ENCODE peak calls at places on chromosome 12, in five cellular contexts. A is ovary; D is CD4-positive, alpha-beta memory T cell; S is SJSA1; I is fibroblast of lung. N is an unnamed sample. For H3K36me3, the result is how much of the 10 kb centered on the place peaks cover.

GRCh38 chr12:67269632-67270578 is 747 bp downstream of the CAND1 start:
- DNase-seq in A (peak), D (peak), S (peak), I (peak), N (peak)

GRCh38 chr12:93540506-93540905 is 32.0 kb upstream of the SOCS2 start:
- DNase-seq in A (no peak), D (no peak), S (no peak), I (no peak), N (no peak)

GRCh38 chr12:1099158-1099557 is 108.1 kb downstream of the ERC1 start:
- DNase-seq in A (no peak), D (no peak), S (no peak), I (no peak), N (no peak)

GRCh38 chr12:91931110-91931509 is 214.5 kb downstream of the BTG1 start:
- DNase-seq in A (peak), D (no peak), S (no peak), I (peak), N (no peak)

GRCh38 chr12:63037721-63038120 is 102.8 kb upstream of the PPM1H start:
- DNase-seq in A (no peak), D (no peak), S (peak), I (no peak), N (no peak)

GRCh38 chr12:56189918-56190694 is 823 bp upstream of the SMARCC2 start:
- DNase-seq in A (peak), D (peak), S (peak), I (peak), N (peak)

GRCh38 chr12:81644503-81644902 is 114.6 kb downstream of the PPFIA2 start:
- DNase-seq in A (no peak), D (peak), S (no peak), I (peak), N (peak)

GRCh38 chr12:27554421-27555186 is 30.6 kb downstream of the PPFIBP1 start:
- DNase-seq in A (peak), D (no peak), S (no peak), I (peak), N (no peak)

GRCh38 chr12:16880864-16881285 is 274.9 kb upstream of the LMO3 start:
- DNase-seq in A (no peak), D (no peak), S (no peak), I (no peak), N (no peak)

GRCh38 chr12:74890237-74890599 is 319.4 kb downstream of the KCNC2 start:
- DNase-seq in A (no peak), D (no peak), S (peak), I (peak), N (no peak)

GRCh38 chr12:110661337-110661972 is 27.5 kb downstream of the HVCN1 start:
- DNase-seq in A (no peak), D (no peak), S (no peak), I (no peak), N (no peak)

DNA sequence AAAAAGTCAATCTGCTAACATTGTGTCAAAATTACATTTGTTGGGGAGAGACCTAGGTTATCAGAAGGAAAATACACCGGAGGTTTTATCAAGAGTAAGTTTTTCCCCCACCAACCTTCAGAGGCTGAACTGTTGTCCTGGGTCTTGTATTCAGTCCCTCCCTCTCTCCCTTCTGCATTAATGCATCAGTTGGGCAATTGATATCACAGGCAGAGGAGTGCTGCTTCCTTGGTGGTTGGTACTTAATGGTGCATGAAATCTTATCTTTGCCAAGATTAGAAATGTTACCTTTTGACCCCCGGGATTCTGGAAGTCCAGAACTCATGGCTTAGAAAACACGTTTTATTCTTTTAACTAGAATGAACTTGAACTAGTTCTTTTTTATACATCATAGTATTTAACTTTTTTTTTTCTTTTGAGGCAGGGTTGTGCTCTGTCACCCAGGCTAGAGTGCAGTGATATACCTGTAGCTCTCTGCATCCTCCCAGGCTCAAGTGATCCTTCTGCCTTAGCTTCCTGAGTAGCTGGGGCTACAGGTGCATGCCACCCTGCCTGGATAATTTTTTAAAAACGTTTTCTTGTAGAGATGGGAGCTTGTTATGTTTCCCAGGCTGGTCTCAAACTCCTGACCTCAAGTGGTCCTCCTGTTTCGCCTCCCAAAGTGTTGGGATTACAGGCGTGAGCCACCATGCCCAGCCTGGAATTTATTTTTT is 4.9 kb downstream of the PCBP2 start:
- DNase-seq in A (no peak), D (no peak), S (no peak), I (no peak), N (no peak)
- H3K36me3 ChIP-seq in A (under half), D (half or more), S (half or more), I (under half), N (half or more)

DNA sequence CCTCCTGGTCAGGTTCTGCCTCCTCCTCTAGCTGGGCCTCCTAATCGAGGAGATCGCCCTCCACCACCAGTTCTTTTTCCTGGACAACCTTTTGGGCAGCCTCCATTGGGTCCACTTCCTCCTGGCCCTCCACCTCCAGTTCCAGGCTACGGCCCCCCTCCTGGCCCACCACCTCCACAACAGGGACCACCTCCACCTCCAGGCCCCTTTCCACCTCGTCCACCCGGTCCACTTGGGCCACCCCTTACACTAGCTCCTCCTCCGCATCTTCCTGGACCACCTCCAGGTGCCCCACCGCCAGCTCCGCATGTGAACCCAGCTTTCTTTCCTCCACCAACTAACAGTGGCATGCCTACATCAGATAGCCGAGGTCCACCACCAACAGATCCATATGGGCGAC is 19.3 kb downstream of the CPSF6 start:
- DNase-seq in A (no peak), D (no peak), S (no peak), I (no peak), N (no peak)
- H3K36me3 ChIP-seq in A (under half), D (half or more), S (half or more), I (under half), N (half or more)

DNA sequence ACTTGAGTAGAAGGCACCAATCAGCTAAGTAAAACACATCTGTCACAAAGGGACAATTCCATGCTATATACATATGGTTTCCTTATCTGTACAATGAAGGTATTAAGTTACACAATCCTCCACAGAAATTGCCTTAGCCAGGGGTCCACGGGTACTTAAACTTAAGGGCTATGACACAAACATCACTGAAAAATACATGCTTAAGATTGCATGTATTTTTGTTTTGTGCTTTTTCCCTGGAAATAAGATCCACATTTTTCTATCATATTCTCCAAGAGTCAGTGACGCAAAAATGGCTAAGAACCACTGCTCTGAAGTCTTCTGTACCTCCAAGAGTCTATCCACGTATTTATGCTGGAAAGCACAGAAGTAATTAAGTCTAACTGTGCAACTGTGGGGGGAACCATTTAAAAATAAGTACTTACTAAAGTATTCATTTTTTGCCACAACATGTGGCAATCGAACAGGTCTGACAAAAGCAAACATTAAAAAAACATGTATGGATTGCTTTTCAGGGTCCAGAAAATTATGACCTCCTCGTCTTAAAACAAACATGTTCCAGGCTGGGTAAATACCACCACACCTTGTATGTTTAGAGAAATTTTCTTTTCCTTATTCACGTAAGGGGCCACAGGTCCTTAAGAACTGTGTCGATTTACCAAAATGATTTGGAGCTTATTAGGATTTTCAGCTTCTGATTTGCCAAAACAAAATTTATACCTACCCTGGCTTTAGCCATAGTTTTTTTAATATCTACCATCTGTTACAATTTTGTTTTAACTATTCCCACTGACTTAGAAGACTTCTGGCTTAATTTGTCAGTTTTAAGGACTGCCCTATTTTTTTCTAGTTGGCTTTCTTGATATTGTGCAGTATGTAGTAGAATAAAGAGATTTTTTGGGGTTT is 2.8 kb downstream of the SLC38A2 start:
- DNase-seq in A (no peak), D (no peak), S (no peak), I (no peak), N (no peak)
- H3K36me3 ChIP-seq in A (under half), D (half or more), S (half or more), I (under half), N (half or more)

DNA sequence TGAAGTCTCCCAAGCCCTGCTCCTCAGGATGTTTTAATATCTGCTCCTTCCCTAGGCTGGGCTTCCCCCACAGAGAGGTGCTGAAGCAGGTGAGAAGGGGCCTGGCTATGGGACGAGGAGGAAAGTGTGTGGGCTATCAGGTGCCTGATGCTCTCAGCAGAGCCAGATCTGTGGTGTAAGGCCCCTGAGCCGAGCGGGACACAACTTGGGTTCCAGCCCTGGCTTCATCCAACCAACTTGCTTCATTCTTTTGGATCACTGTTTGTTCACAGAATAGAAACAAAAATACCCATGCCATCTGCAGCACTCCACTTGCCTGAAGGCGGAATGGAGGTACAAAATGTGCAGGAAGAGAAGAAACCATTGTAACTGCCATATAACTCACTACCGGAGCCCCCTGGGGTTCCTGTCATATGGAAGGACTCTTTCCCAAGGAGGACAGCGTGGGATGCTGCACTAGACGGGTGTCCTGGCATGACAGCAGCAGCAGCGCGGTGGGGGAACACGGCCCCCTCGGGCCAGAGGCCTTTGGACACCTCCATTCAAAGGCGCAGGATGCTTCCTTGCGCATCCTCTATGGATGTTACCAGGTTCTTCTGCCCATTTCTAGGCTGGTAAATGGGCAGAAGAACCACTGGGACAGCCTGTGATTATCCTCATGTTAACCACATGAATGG is 95.8 kb downstream of the CRACR2A start:
- DNase-seq in A (no peak), D (no peak), S (no peak), I (no peak), N (no peak)
- H3K36me3 ChIP-seq in A (under half), D (half or more), S (under half), I (under half), N (under half)

GRCh38 chr12:119804011-119804641 is 73.0 kb downstream of the CIT start:
- DNase-seq in A (no peak), D (no peak), S (peak), I (peak), N (peak)

GRCh38 chr12:119807380-119807779 is 69.7 kb downstream of the CIT start:
- DNase-seq in A (no peak), D (no peak), S (no peak), I (no peak), N (no peak)

GRCh38 chr12:119803391-119803791 is 73.7 kb downstream of the CIT start:
- DNase-seq in A (no peak), D (no peak), S (no peak), I (peak), N (no peak)

GRCh38 chr12:119808441-119808840 is 68.7 kb downstream of the CIT start:
- DNase-seq in A (no peak), D (no peak), S (no peak), I (no peak), N (no peak)

GRCh38 chr12:119809023-119809422 is 68.1 kb downstream of the CIT start:
- DNase-seq in A (no peak), D (no peak), S (no peak), I (peak), N (no peak)
- H3K36me3 ChIP-seq in A (under half), D (under half), S (under half), I (under half), N (under half)

GRCh38 chr12:132251310-132251709 is 78.1 kb downstream of the GALNT9 start:
- DNase-seq in A (no peak), D (no peak), S (no peak), I (no peak), N (no peak)
- H3K36me3 ChIP-seq in A (under half), D (under half), S (under half), I (under half), N (under half)

GRCh38 chr12:122862872-122863701 is 27.8 kb downstream of the HIP1R start:
- DNase-seq in A (no peak), D (no peak), S (no peak), I (no peak), N (no peak)

GRCh38 chr12:122866379-122866778 is 29.5 kb downstream of the VPS37B start:
- DNase-seq in A (no peak), D (no peak), S (no peak), I (no peak), N (no peak)

GRCh38 chr12:122866950-122867607 is 28.8 kb downstream of the VPS37B start:
- DNase-seq in A (no peak), D (no peak), S (peak), I (no peak), N (no peak)

GRCh38 chr12:122865268-122866231 is 30.3 kb downstream of the HIP1R start:
- DNase-seq in A (no peak), D (no peak), S (peak), I (no peak), N (no peak)

GRCh38 chr12:122864894-122865253 is 29.6 kb downstream of the HIP1R start:
- DNase-seq in A (no peak), D (no peak), S (no peak), I (no peak), N (no peak)
- H3K36me3 ChIP-seq in A (under half), D (under half), S (half or more), I (under half), N (half or more)

GRCh38 chr12:119751961-119752360 is 84.0 kb downstream of the PRKAB1 start:
- DNase-seq in A (no peak), D (no peak), S (no peak), I (no peak), N (no peak)

GRCh38 chr12:119746169-119746568 is 78.2 kb downstream of the PRKAB1 start:
- DNase-seq in A (no peak), D (no peak), S (no peak), I (no peak), N (no peak)

GRCh38 chr12:119744900-119745606 is 77.1 kb downstream of the PRKAB1 start:
- DNase-seq in A (no peak), D (no peak), S (no peak), I (no peak), N (no peak)

GRCh38 chr12:119748512-119748911 is 80.6 kb downstream of the PRKAB1 start:
- DNase-seq in A (no peak), D (no peak), S (no peak), I (no peak), N (no peak)

GRCh38 chr12:119749666-119750065 is 81.7 kb downstream of the PRKAB1 start:
- DNase-seq in A (no peak), D (no peak), S (no peak), I (no peak), N (no peak)
- H3K36me3 ChIP-seq in A (under half), D (under half), S (half or more), I (under half), N (half or more)

GRCh38 chr12:19158909-19159308 is 29.4 kb downstream of the PLEKHA5 start:
- DNase-seq in A (no peak), D (no peak), S (no peak), I (peak), N (no peak)

GRCh38 chr12:19153396-19153795 is 23.9 kb downstream of the PLEKHA5 start:
- DNase-seq in A (no peak), D (no peak), S (no peak), I (no peak), N (no peak)

GRCh38 chr12:19151298-19151697 is 21.8 kb downstream of the PLEKHA5 start:
- DNase-seq in A (no peak), D (no peak), S (no peak), I (no peak), N (no peak)

GRCh38 chr12:19155981-19156734 is 26.6 kb downstream of the PLEKHA5 start:
- DNase-seq in A (no peak), D (no peak), S (no peak), I (no peak), N (no peak)

GRCh38 chr12:19154696-19155095 is 25.2 kb downstream of the PLEKHA5 start:
- DNase-seq in A (no peak), D (no peak), S (no peak), I (peak), N (no peak)
- H3K36me3 ChIP-seq in A (under half), D (under half), S (under half), I (under half), N (under half)

DNA sequence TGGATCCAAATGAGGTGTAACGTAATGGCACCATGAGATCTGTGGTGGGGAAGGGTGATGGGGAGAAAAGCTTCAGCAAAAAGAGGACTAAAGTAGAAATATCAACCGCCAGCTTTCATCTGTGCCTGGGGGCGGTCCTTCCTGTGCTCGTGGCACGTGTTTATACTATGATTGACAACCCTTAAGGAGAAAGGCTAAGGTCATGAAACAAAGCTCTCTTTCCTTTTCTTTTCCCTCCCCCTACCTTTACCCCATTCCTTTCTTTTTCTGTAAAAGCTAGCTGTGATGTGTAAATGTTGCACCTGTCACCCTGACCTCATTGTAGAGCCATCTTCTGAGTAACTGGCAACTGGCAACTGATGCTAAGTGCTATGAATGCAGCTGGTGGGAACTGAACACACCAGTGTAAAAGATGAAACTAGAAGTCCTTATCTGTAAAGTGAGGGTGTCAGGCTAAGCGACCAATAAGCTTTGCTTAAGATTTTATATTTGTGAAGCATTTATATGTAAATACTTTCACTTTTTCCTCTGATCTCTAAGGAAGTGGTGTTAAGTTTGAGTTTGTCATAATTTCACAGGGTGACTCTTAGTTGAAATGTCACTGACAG is 102.8 kb upstream of the BCAT1 start:
- DNase-seq in A (no peak), D (peak), S (no peak), I (no peak), N (no peak)
- H3K36me3 ChIP-seq in A (under half), D (under half), S (under half), I (under half), N (under half)